ENCODE peak calls at places on chromosomes 6 and 20, in four cellular contexts. I is mucosa of descending colon, O is heart right ventricle, Z is endothelial cell of umbilical vein. M is an unnamed sample.

GRCh38 chr6:169371344-169372144 is 117.9 kb upstream of the THBS2 start:
- DNase-seq in I (no peak), Z (no peak), O (no peak), M (peak; percentile 16)

GRCh38 chr20:58111340-58112016 is 117.0 kb downstream of the ANKRD60 start:
- DNase-seq in O (peak; percentile 22), Z (no peak), I (no peak), M (no peak)

GRCh38 chr6:149147939-149148718 is 169.4 kb upstream of the TAB2 start:
- DNase-seq in I (no peak), Z (no peak), O (no peak), M (no peak)

GRCh38 chr6:157019733-157020132 is 242.6 kb downstream of the ARID1B start:
- DNase-seq in O (no peak), I (no peak), Z (peak; percentile 14), M (no peak)

GRCh38 chr20:58407201-58407873 is 18.3 kb downstream of the VAPB start:
- DNase-seq in Z (peak; percentile 53), O (no peak), I (no peak), M (no peak)

GRCh38 chr6:13526718-13527668 is 39.6 kb upstream of the GFOD1 start:
- DNase-seq in Z (peak; percentile 94), I (peak; percentile 64), O (peak; percentile 31), M (no peak)

GRCh38 chr6:151004415-151005024 is 139.0 kb downstream of the MTHFD1L start:
- DNase-seq in O (peak; percentile 24), I (no peak), Z (peak; percentile 100), M (peak; percentile 59)

GRCh38 chr6:100818066-100818465 is 63.1 kb downstream of the ASCC3 start:
- DNase-seq in O (no peak), Z (no peak), I (no peak), M (no peak)

GRCh38 chr6:56642366-56643261 is at the start of gene DST:
- DNase-seq in O (no peak), Z (peak; percentile 36), I (no peak), M (peak; percentile 92)

GRCh38 chr6:148529010-148529409 is 186.4 kb downstream of the SASH1 start:
- DNase-seq in O (no peak), Z (no peak), I (no peak), M (no peak)

GRCh38 chr6:72461144-72461543 is 160.7 kb upstream of the KCNQ5 start:
- DNase-seq in O (no peak), I (no peak), Z (no peak), M (no peak)

GRCh38 chr20:54479138-54479906 is 3.9 kb downstream of the DOK5 start:
- DNase-seq in O (no peak), I (no peak), Z (no peak), M (no peak)

GRCh38 chr6:36443498-36443844 is 671 bp downstream of the KCTD20 start:
- DNase-seq in Z (no peak), O (no peak), I (no peak), M (no peak)

GRCh38 chr6:36444470-36444869 is 1.7 kb downstream of the KCTD20 start:
- DNase-seq in O (no peak), Z (peak; percentile 75), I (no peak), M (no peak)

GRCh38 chr6:36442671-36443497 is at the start of the genes KCTD20 and PXT1:
- DNase-seq in I (peak; percentile 92), Z (peak; percentile 81), O (peak; percentile 89), M (peak; percentile 64)

GRCh38 chr6:36445651-36446050 is 2.9 kb downstream of the KCTD20 start:
- DNase-seq in O (no peak), Z (peak; percentile 12), I (no peak), M (no peak)

DNA sequence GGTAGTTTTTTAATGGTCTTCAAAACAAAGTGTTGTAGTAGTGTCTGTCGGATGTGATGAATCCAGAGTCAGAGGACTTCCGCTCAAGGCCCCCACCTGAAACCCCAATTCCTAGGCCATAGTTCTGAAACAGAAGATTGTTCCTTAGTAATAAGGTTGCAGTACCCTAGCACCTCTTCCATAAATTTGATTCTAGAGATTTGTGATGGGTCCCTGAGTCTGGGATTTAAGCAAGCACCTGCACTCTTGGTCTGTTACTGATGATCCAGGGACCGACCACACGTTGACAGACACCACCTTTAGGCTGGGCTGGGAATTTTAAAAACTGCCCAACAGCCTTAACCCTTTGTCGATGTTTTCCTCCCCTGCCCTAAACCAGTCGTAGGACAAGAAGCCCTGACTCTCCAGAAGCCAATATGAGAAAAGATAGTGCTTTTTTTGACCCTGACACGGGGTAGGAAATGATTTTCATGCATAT is 1.2 kb downstream of the KCTD20 start:
- DNase-seq in Z (peak; percentile 36), O (no peak), I (no peak), M (no peak)
- TF ChIP-seq CTCF in Z (peak; percentile 4), O (no peak), I (no peak), M (peak; percentile 17)

GRCh38 chr6:161442381-161442858 is 168.6 kb upstream of the AGPAT4 start:
- DNase-seq in Z (no peak), I (no peak), O (no peak), M (no peak)

GRCh38 chr6:161443868-161444267 is 170.0 kb upstream of the AGPAT4 start:
- DNase-seq in I (no peak), O (peak; percentile 48), Z (no peak), M (no peak)

GRCh38 chr6:161446296-161446925 is 172.6 kb upstream of the AGPAT4 start:
- DNase-seq in I (no peak), Z (no peak), O (no peak), M (no peak)

GRCh38 chr6:161444966-161445799 is 171.3 kb upstream of the AGPAT4 start:
- DNase-seq in Z (no peak), O (no peak), I (no peak), M (no peak)

DNA sequence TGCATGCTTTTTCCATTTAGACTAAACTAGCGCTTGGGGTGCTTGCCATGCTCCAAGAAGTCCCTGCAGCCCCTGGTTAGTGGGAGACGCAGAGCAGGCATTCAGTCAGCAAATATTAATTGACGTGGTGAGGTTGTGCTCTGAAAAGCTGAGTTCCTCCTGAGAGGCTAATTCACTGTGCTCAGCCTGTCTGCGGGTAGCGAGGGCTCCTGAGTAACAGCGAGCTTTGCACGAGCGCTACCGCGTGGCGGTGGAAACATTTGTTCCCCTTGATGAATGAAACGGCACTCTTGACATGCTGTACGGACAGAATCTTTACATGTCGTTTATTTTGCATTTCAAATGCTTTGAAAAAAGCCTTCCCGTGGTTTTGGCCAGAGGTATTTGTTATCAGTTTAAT is 170.6 kb upstream of the AGPAT4 start:
- DNase-seq in Z (no peak), I (no peak), O (peak; percentile 32), M (no peak)
- H3K4me3 ChIP-seq in Z (no peak overlapping the region), I (no peak overlapping the region), O (no peak overlapping the region), M (no peak overlapping the region)

DNA sequence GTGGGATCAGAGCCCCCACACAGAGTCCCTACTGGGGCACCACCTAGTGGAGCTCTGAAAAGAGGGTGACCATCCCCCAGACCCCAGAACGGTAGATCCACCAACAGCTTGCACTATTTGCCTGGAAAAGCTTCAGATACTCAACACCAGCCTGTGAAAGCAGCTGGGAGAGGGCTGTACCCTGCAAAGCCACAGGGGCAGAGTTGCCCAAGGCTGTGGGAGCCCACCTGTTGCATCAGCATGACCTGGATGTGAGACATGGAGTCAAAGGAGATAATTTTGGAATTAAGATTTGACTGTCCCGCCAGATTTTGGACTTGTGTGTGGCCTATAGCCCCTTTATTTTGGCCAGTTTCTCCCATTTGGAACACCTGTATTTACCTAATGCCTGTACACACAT is 260.4 kb downstream of the TBX18 start:
- DNase-seq in O (no peak), Z (no peak), I (no peak), M (no peak)
- TF ChIP-seq CTCF in O (no peak), Z (no peak), I (no peak), M (no peak)

DNA sequence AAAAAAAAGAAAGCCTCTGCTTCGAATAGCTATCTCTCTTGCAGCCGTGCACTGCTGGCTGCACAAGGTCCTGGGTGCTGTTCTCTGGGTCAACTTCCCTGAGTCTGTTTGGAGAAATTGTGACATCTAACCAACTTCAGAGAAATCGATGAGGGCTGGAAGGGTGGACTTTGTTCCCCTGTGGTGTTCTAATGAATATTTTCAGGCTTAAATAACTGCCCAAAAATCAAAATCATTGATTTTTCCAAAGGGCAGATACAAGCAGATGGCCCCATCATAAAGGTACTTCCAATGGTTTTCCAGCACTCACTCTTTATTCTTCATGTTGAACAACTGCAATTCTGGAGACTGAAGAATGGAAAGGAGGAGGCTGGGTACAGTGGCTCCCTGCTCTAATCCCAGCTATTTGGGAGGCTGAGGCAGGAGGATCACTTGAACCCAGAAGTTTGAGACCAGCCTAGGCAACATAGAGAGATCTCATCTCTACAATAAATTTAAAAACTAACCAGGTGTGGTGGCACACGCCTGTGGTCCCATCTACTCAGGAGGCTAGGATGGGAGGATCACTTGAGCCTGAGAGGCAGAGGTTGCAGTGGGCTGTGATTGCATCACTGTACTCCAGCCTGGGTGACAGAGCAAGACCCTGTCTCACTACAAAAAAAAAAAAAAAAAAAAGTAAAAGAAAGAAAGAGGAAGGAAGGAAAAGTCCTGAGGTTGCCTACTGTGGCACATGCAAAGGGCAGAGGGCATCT is 59.1 kb downstream of the FOXA2 start:
- DNase-seq in Z (no peak), I (no peak), O (no peak), M (no peak)
- H3K4me3 ChIP-seq in Z (no peak overlapping the region), I (no peak overlapping the region), O (no peak overlapping the region), M (no peak overlapping the region)